ENCODE peak calls at places on chromosomes 12 and 14, in four cellular contexts. U is breast epithelium, P is fibroblast of lung, S is upper lobe of right lung. G is an unnamed sample.

GRCh38 chr12:750356-751191 is 1.8 kb upstream of the WNK1 start:
- DNase-seq in U (no peak), S (no peak), P (no peak), G (no peak)

GRCh38 chr14:102910442-102910841 is 12.0 kb upstream of the AMN start:
- DNase-seq in P (no peak), S (peak; percentile 37), U (no peak), G (no peak)

GRCh38 chr12:77120156-77120555 is 54.8 kb upstream of the E2F7 start:
- DNase-seq in S (no peak), P (peak; percentile 66), U (no peak), G (peak; percentile 44)

GRCh38 chr12:93237235-93237915 is 140.3 kb upstream of the NUDT4 start:
- DNase-seq in P (no peak), S (no peak), U (no peak), G (no peak)

GRCh38 chr14:64012003-64012402 is 159.2 kb downstream of the SYNE2 start:
- DNase-seq in U (no peak), S (no peak), P (no peak), G (no peak)

GRCh38 chr12:131114942-131115584 is 161.4 kb downstream of the ADGRD1 start:
- DNase-seq in P (no peak), S (peak; percentile 40), U (no peak), G (no peak)

GRCh38 chr12:2811791-2812190 is 677 bp upstream of the ITFG2 start:
- DNase-seq in P (no peak), U (no peak), S (no peak), G (no peak)

GRCh38 chr14:64680013-64680674 is 24.1 kb upstream of the PLEKHG3 start:
- DNase-seq in S (no peak), U (peak; percentile 71), P (peak; percentile 24), G (no peak)

GRCh38 chr12:90122716-90123115 is 414.1 kb upstream of the ATP2B1 start:
- DNase-seq in U (no peak), S (no peak), P (no peak), G (no peak)

GRCh38 chr12:121719926-121720414 is 7.4 kb downstream of the TMEM120B start:
- DNase-seq in S (no peak), P (peak; percentile 93), U (no peak), G (peak; percentile 82)

GRCh38 chr12:129903956-129904769 is at the start of gene TMEM132D:
- DNase-seq in U (no peak), S (no peak), P (peak; percentile 42), G (no peak)

GRCh38 chr12:49892084-49892731 is 11.5 kb downstream of the FAIM2 start:
- DNase-seq in U (no peak), P (no peak), S (no peak), G (no peak)

GRCh38 chr12:13154027-13154538 is 42.4 kb upstream of the EMP1 start:
- DNase-seq in U (no peak), P (peak; percentile 43), S (no peak), G (no peak)

GRCh38 chr12:68089101-68089500 is 70.4 kb downstream of the IFNG start:
- DNase-seq in P (no peak), S (no peak), U (no peak), G (no peak)

GRCh38 chr12:124075836-124076235 is 102.8 kb downstream of the ZNF664 start:
- DNase-seq in P (no peak), S (no peak), U (no peak), G (no peak)

GRCh38 chr14:21109377-21110260 is 8.8 kb downstream of the TMEM253 start:
- DNase-seq in P (no peak), U (no peak), S (no peak), G (no peak)

GRCh38 chr14:54567224-54567633 is 301 bp downstream of the SAMD4A start:
- DNase-seq in U (peak; percentile 26), P (peak; percentile 43), S (no peak), G (no peak)

GRCh38 chr12:6607751-6608591 is 792 bp upstream of the CHD4 start:
- DNase-seq in P (peak; percentile 48), U (peak; percentile 71), S (no peak), G (no peak)

GRCh38 chr12:91854725-91855124 is 290.9 kb downstream of the BTG1 start:
- DNase-seq in U (no peak), S (no peak), P (no peak), G (no peak)

GRCh38 chr14:71538949-71539659 is 393.1 kb upstream of the RGS6 start:
- DNase-seq in P (no peak), S (no peak), U (no peak), G (no peak)

GRCh38 chr12:108616941-108617858 is 16.5 kb downstream of the SELPLG start:
- DNase-seq in S (peak; percentile 68), U (no peak), P (peak; percentile 37), G (no peak)

GRCh38 chr12:4052691-4053090 is 179.5 kb upstream of the PARP11 start:
- DNase-seq in P (no peak), U (no peak), S (no peak), G (no peak)

GRCh38 chr12:106013941-106014340 is 124.8 kb downstream of the NUAK1 start:
- DNase-seq in S (no peak), P (no peak), U (no peak), G (no peak)

GRCh38 chr12:92365333-92365732 is 219.7 kb upstream of the BTG1 start:
- DNase-seq in U (no peak), S (no peak), P (no peak), G (no peak)

GRCh38 chr14:26132061-26132460 is 465.8 kb downstream of the NOVA1 start:
- DNase-seq in S (no peak), U (no peak), P (peak; percentile 2), G (no peak)

GRCh38 chr12:120677765-120678473 is 9.0 kb upstream of the MLEC start:
- DNase-seq in S (no peak), U (no peak), P (peak; percentile 13), G (no peak)

GRCh38 chr12:107992870-107993451 is 136.1 kb upstream of the WSCD2 start:
- DNase-seq in U (no peak), S (no peak), P (peak; percentile 15), G (no peak)

GRCh38 chr14:104294983-104295680 is 156.7 kb downstream of the KIF26A start:
- DNase-seq in P (no peak), U (no peak), S (peak; percentile 51), G (no peak)

GRCh38 chr14:34348592-34348991 is 113.4 kb downstream of the SPTSSA start:
- DNase-seq in P (no peak), S (no peak), U (no peak), G (no peak)

GRCh38 chr14:53304726-53305381 is 151.7 kb upstream of the DDHD1 start:
- DNase-seq in P (peak; percentile 84), S (no peak), U (no peak), G (no peak)

GRCh38 chr12:34398706-34399630 is 376.7 kb downstream of the ALG10 start:
- DNase-seq in U (peak; percentile 10), P (no peak), S (peak; percentile 58), G (no peak)

GRCh38 chr12:110079477-110080400 is 31.4 kb upstream of the C12orf76 start:
- DNase-seq in S (peak; percentile 82), P (peak; percentile 13), U (peak; percentile 23), G (no peak)

GRCh38 chr12:76266797-76267196 is 81.4 kb downstream of the BBS10 start:
- DNase-seq in S (peak; percentile 68), U (peak; percentile 80), P (peak; percentile 94), G (peak; percentile 57)

GRCh38 chr12:108980831-108981618 is 39.8 kb downstream of the SVOP start:
- DNase-seq in U (no peak), P (peak; percentile 85), S (no peak), G (no peak)

GRCh38 chr12:10722502-10722904 is 620 bp downstream of the YBX3 start:
- DNase-seq in P (peak; percentile 69), U (peak; percentile 40), S (peak; percentile 80), G (no peak)

DNA sequence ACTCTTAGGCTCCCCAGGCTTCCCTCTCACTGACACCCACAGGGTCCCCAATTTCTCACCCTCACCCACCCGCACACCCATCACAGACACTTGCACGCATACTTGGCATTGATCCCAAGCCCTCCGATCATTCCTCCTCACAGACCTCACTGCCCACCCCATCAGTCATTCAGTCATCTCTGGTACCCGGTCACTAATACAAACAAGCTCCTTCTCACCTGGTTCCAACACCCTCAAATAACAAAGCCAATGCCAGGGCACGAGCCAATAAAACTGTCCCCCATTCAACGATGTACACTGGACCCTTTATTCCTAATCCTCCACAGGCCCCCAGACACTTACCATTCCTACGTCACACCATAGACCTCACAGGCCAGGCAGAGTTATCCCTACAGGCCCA is 2.3 kb downstream of the ZNF605 start:
- DNase-seq in U (no peak), P (no peak), S (no peak), G (no peak)
- H3K4me3 ChIP-seq in U (no peak overlapping the region), P (no peak overlapping the region), S (no peak overlapping the region), G (no peak overlapping the region)

GRCh38 chr12:69417741-69418167 is 52.4 kb upstream of the FRS2 start:
- DNase-seq in S (no peak), P (no peak), U (no peak), G (no peak)

GRCh38 chr12:69417231-69417630 is 53.0 kb upstream of the FRS2 start:
- DNase-seq in P (no peak), S (no peak), U (no peak), G (no peak)

GRCh38 chr12:69412655-69413054 is 53.1 kb downstream of the YEATS4 start:
- DNase-seq in U (no peak), S (no peak), P (no peak), G (no peak)

GRCh38 chr12:69419701-69420100 is 50.5 kb upstream of the FRS2 start:
- DNase-seq in P (no peak), S (no peak), U (no peak), G (no peak)

DNA sequence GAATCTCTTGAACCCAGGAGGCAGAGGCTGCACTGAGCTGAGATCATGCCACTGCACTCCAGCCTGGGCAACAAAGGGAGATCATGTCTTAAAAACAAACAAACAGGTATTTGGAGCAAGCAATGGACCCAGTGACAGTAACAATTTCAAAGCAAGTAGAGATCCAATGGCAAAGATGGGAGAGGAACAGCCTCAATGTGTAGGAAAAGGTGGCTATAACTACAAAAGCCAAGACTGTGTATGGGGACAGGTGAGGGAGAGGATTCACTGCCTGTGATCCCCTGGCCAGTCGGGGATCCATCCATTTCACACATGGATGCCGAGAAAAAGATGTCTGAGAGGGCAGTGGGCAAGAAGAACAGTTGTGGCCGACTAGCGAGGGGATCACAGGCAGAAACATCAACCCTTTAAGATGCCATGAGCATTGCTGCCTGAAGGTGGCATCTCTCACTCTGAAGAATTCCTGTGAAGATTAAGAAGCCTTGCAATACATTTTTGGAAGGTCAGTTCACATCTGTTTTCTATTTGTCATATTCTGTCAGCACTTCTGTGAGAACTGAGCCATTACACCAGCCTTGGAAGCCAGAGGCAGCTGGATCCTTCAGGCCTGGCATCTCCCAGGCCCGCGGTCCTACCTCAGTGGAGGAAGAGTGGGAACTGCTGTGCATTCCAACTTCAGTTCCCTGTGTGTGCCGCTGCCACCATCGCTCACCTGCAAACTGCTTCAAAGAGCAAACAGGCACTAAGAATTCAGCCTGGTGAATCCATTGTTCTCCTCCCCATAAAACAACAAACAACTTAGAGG is 54.5 kb upstream of the FRS2 start:
- DNase-seq in P (peak; percentile 94), U (peak; percentile 27), S (no peak), G (peak; percentile 81)
- TF ChIP-seq CTCF in P (peak; percentile 87), U (peak; percentile 82), S (peak; percentile 71), G (peak; percentile 84)

GRCh38 chr14:36514278-36515104 is 5.5 kb downstream of the NKX2-1 start:
- DNase-seq in P (peak; percentile 64), S (peak; percentile 75), U (no peak), G (no peak)
- H3K27me3 ChIP-seq in P (peaks cover 73% of the 10 kb centered on the region), S (peaks cover 97% of the 10 kb centered on the region), U (peaks cover 13% of the 10 kb centered on the region), G (peaks cover 66% of the 10 kb centered on the region)

DNA sequence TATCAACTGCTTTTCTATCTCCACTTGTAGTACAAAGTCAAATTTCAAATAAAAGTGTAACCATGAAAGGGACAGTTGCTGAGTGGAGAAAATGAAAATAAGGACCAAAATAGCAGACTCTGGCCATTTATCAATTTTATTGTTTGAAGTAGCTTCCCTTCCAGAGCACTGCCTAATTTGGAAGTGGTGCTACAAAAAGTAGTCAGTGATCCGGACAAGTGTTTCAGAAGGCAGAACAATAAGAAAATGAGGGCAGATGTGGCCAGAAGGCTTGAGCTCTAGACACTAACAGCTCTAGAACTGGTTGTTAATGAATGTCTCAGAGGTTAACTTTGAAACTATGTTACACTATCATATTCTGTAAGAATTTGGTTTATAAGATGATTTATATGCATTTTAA is 48.9 kb downstream of the ABCC9 start:
- DNase-seq in P (no peak), S (no peak), U (no peak), G (no peak)
- H3K4me3 ChIP-seq in P (no peak overlapping the region), S (no peak overlapping the region), U (no peak overlapping the region), G (no peak overlapping the region)